ENCODE peak calls at places on chromosomes 4 and X, in seven cellular contexts. T is SW 1271; Y is amniotic epithelial cell; I is choroid plexus epithelial cell; M is Kasumi-1; E is endodermal cell; Z is stimulated activated naive CD8-positive, alpha-beta T cell treated with anti-CD3 and anti-CD28 coated beads, Interleukin-15, Interleukin-2, amounts not matched to agents 100 U/mL and 50 U/mL, for 24 hours. X is an unnamed sample.
A peak's percentile ranks its signal among the peaks of the same experiment; 100 is the strongest.

GRCh38 chrX:74420194-74421035 is 878 bp upstream of the SLC16A2 start:
- DNase-seq in I (peak; percentile 38), Z (peak; percentile 27), Y (peak; percentile 27), T (peak; percentile 18), E (peak; percentile 90), M (no peak), X (no peak)

GRCh38 chrX:150450519-150451177 is 87.5 kb downstream of the MAMLD1 start:
- DNase-seq in M (no peak), T (no peak), E (no peak), I (no peak), Y (no peak), Z (no peak), X (no peak)

GRCh38 chr4:70158576-70158975 is 4.5 kb downstream of the PRR27 start:
- DNase-seq in M (no peak), Z (no peak), T (no peak), I (no peak), Y (no peak), E (no peak), X (no peak)

GRCh38 chr4:177047070-177047850 is 254.5 kb upstream of the VEGFC start:
- DNase-seq in M (peak; percentile 76), Z (peak; percentile 70), T (peak; percentile 47), Y (peak; percentile 66), E (peak; percentile 88), I (peak; percentile 90), X (peak; percentile 84)

GRCh38 chr4:6680372-6681034 is 13.2 kb upstream of the S100P start:
- DNase-seq in Z (no peak), Y (no peak), I (no peak), E (peak; percentile 84), T (no peak), M (no peak), X (no peak)

GRCh38 chrX:48945517-48946348 is 11.7 kb downstream of the OTUD5 start:
- DNase-seq in I (peak; percentile 66), E (peak; percentile 80), T (peak; percentile 11), Y (peak; percentile 40), Z (peak; percentile 50), M (peak; percentile 20), X (peak; percentile 68)

GRCh38 chr4:47577779-47578553 is 92.9 kb downstream of the ATP10D start:
- DNase-seq in M (no peak), T (no peak), E (no peak), Z (no peak), I (peak; percentile 97), Y (peak; percentile 91), X (no peak)

GRCh38 chr4:3699678-3700077 is 66.5 kb upstream of the ADRA2C start:
- DNase-seq in Z (no peak), Y (no peak), I (no peak), M (no peak), T (no peak), E (no peak), X (no peak)

GRCh38 chrX:15877380-15877779 is 22.8 kb upstream of the AP1S2 start:
- DNase-seq in M (no peak), T (no peak), I (peak; percentile 70), Z (no peak), Y (peak; percentile 16), E (no peak), X (no peak)

GRCh38 chrX:31165241-31166035 is 93.6 kb upstream of the FTHL17 start:
- DNase-seq in T (no peak), Y (peak; percentile 94), I (peak; percentile 31), M (no peak), Z (no peak), E (no peak), X (no peak)

GRCh38 chr4:101145081-101145480 is 202.2 kb downstream of the PPP3CA start:
- DNase-seq in E (no peak), Y (no peak), T (no peak), Z (no peak), I (no peak), M (no peak), X (no peak)

GRCh38 chr4:40909363-40909876 is 159.7 kb downstream of the NSUN7 start:
- DNase-seq in Z (peak; percentile 53), M (no peak), I (peak; percentile 74), Y (peak; percentile 79), T (peak; percentile 88), E (no peak), X (no peak)

GRCh38 chrX:48576108-48576507 is 1.8 kb downstream of the RBM3 start:
- DNase-seq in T (no peak), M (no peak), E (no peak), Z (no peak), I (no peak), Y (no peak), X (no peak)

GRCh38 chrX:153583433-153583832 is 15.5 kb downstream of the CCNQ start:
- DNase-seq in Y (no peak), Z (no peak), T (no peak), I (no peak), E (no peak), M (no peak), X (no peak)

GRCh38 chr4:145880355-145880960 is 58.2 kb downstream of the ZNF827 start:
- DNase-seq in E (no peak), I (no peak), Y (no peak), M (no peak), T (no peak), Z (no peak), X (no peak)